ENCODE peak calls at places on chromosomes 6 and 20, in seven cellular contexts. P is naive B cell; O is right cardiac atrium; F is naive thymus-derived CD4-positive, alpha-beta T cell; W is activated CD8-positive, alpha-beta T cell treated with anti-CD3 and anti-CD28 coated beads for 36 hours; K is sciatic nerve; I is aorta. R is an unnamed sample.

GRCh38 chr20:53774487-53775203 is 181.0 kb upstream of the ZNF217 start:
- ATAC-seq in P (no peak), O (peak), F (no peak), W (no peak), K (peak), I (peak), R (no peak)

GRCh38 chr6:157787080-157787479 is 36.0 kb upstream of the SNX9 start:
- ATAC-seq in P (no peak), O (peak), F (no peak), W (no peak), K (peak), I (no peak), R (no peak)

GRCh38 chr6:148842631-148843030 is 95.8 kb downstream of the UST start:
- ATAC-seq in P (no peak), O (no peak), F (no peak), W (no peak), K (no peak), I (no peak), R (no peak)

GRCh38 chr20:63223121-63223825 is 7.3 kb upstream of the YTHDF1 start:
- ATAC-seq in P (peak), O (peak), F (peak), W (peak), K (no peak), I (peak), R (peak)

GRCh38 chr6:3421763-3422456 is 34.9 kb downstream of the SLC22A23 start:
- ATAC-seq in P (no peak), O (peak), F (no peak), W (no peak), K (no peak), I (no peak), R (no peak)

GRCh38 chr6:156021746-156022396 is 566.2 kb upstream of the NOX3 start:
- ATAC-seq in P (no peak), O (peak), F (no peak), W (no peak), K (peak), I (peak), R (peak)

GRCh38 chr6:135944120-135944519 is 92.6 kb downstream of the PDE7B start:
- ATAC-seq in P (no peak), O (no peak), F (no peak), W (no peak), K (no peak), I (no peak), R (no peak)

GRCh38 chr20:57670288-57671071 is 39.3 kb downstream of the PMEPA1 start:
- ATAC-seq in P (no peak), O (no peak), F (no peak), W (no peak), K (no peak), I (no peak), R (no peak)

GRCh38 chr20:47989957-47990356 is 204.7 kb upstream of the SULF2 start:
- ATAC-seq in P (no peak), O (no peak), F (no peak), W (no peak), K (no peak), I (no peak), R (no peak)

GRCh38 chr6:156974897-156975296 is 197.7 kb downstream of the ARID1B start:
- ATAC-seq in P (no peak), O (no peak), F (no peak), W (peak), K (no peak), I (no peak), R (peak)

GRCh38 chr6:98946877-98947410 is 802 bp downstream of the FBXL4 start:
- ATAC-seq in P (peak), O (no peak), F (peak), W (peak), K (no peak), I (no peak), R (peak)

GRCh38 chr6:81801489-81801888 is 49.0 kb upstream of the TENT5A start:
- ATAC-seq in P (no peak), O (no peak), F (no peak), W (no peak), K (no peak), I (no peak), R (no peak)

GRCh38 chr20:61900376-61901293 is 165.0 kb downstream of the TAF4 start:
- ATAC-seq in P (no peak), O (no peak), F (no peak), W (no peak), K (no peak), I (no peak), R (no peak)

GRCh38 chr6:86331265-86331840 is 606.0 kb upstream of the HTR1E start:
- ATAC-seq in P (no peak), O (no peak), F (no peak), W (no peak), K (peak), I (no peak), R (no peak)

GRCh38 chr20:3084283-3084985 is at the start of gene AVP:
- ATAC-seq in P (no peak), O (no peak), F (peak), W (no peak), K (no peak), I (no peak), R (no peak)

GRCh38 chr6:36064770-36065396 is 37.3 kb downstream of the MAPK14 start:
- ATAC-seq in P (no peak), O (no peak), F (no peak), W (peak), K (no peak), I (no peak), R (peak)

GRCh38 chr20:44137210-44137781 is 49.7 kb downstream of the JPH2 start:
- ATAC-seq in P (no peak), O (peak), F (no peak), W (no peak), K (no peak), I (peak), R (no peak)

GRCh38 chr20:21265457-21266190 is 37.5 kb upstream of the XRN2 start:
- ATAC-seq in P (no peak), O (no peak), F (no peak), W (no peak), K (no peak), I (peak), R (no peak)

GRCh38 chr20:62685781-62686555 is 22.7 kb upstream of the NTSR1 start:
- ATAC-seq in P (peak), O (peak), F (peak), W (peak), K (peak), I (no peak), R (peak)

GRCh38 chr6:5878792-5879191 is 127.9 kb downstream of the NRN1 start:
- ATAC-seq in P (peak), O (no peak), F (no peak), W (peak), K (no peak), I (no peak), R (peak)

GRCh38 chr20:37279820-37280219 is 9.6 kb upstream of the MANBAL start:
- ATAC-seq in P (no peak), O (no peak), F (no peak), W (no peak), K (no peak), I (no peak), R (no peak)

R was measured in activated T-helper 17 cell treated with anti-CD3 and anti-CD28 coated beads, Interleukin-2, amount 50 U/mL, for 72 hours.